ENCODE peak calls at places on chromosomes 1 and 21, in five cellular contexts. One of them, this sample, is unnamed.

GRCh38 chr1:151790940-151791651 is 796 bp upstream of the TDRKH start:
- DNase-seq in NCI-H2171 treated with DMSO at 0.1 percent for 48 hours: peak
- DNase-seq in GM10248: no peak
- DNase-seq in central memory CD8-positive, alpha-beta T cell: no peak
- DNase-seq in SW480: peak
- DNase-seq in this sample: no peak

GRCh38 chr21:46325073-46325912 is 1.3 kb downstream of the PCNT start:
- DNase-seq in NCI-H2171 treated with DMSO at 0.1 percent for 48 hours: peak
- DNase-seq in GM10248: peak
- DNase-seq in central memory CD8-positive, alpha-beta T cell: no peak
- DNase-seq in SW480: peak
- DNase-seq in this sample: peak

GRCh38 chr1:50080904-50081586 is 27.7 kb upstream of the ELAVL4 start:
- DNase-seq in NCI-H2171 treated with DMSO at 0.1 percent for 48 hours: peak
- DNase-seq in GM10248: no peak
- DNase-seq in central memory CD8-positive, alpha-beta T cell: no peak
- DNase-seq in SW480: peak
- DNase-seq in this sample: no peak

GRCh38 chr1:14120895-14121294 is 420.9 kb downstream of the PRDM2 start:
- DNase-seq in NCI-H2171 treated with DMSO at 0.1 percent for 48 hours: no peak
- DNase-seq in GM10248: no peak
- DNase-seq in central memory CD8-positive, alpha-beta T cell: no peak
- DNase-seq in SW480: no peak
- DNase-seq in this sample: no peak

GRCh38 chr1:204196068-204196795 is at the start of gene KISS1:
- DNase-seq in NCI-H2171 treated with DMSO at 0.1 percent for 48 hours: no peak
- DNase-seq in GM10248: no peak
- DNase-seq in central memory CD8-positive, alpha-beta T cell: no peak
- DNase-seq in SW480: no peak
- DNase-seq in this sample: no peak

GRCh38 chr1:32948905-32949304 is 15.7 kb downstream of the RNF19B start:
- DNase-seq in NCI-H2171 treated with DMSO at 0.1 percent for 48 hours: no peak
- DNase-seq in GM10248: no peak
- DNase-seq in central memory CD8-positive, alpha-beta T cell: no peak
- DNase-seq in SW480: peak
- DNase-seq in this sample: no peak

GRCh38 chr1:111323231-111323630 is 32.6 kb downstream of the CHIA start:
- DNase-seq in NCI-H2171 treated with DMSO at 0.1 percent for 48 hours: no peak
- DNase-seq in GM10248: no peak
- DNase-seq in central memory CD8-positive, alpha-beta T cell: no peak
- DNase-seq in SW480: no peak
- DNase-seq in this sample: no peak

GRCh38 chr1:185645201-185645640 is 89.0 kb upstream of the HMCN1 start:
- DNase-seq in NCI-H2171 treated with DMSO at 0.1 percent for 48 hours: no peak
- DNase-seq in GM10248: no peak
- DNase-seq in central memory CD8-positive, alpha-beta T cell: no peak
- DNase-seq in SW480: no peak
- DNase-seq in this sample: no peak

GRCh38 chr21:41365377-41366107 is 3.7 kb downstream of the MX2 start:
- DNase-seq in NCI-H2171 treated with DMSO at 0.1 percent for 48 hours: no peak
- DNase-seq in GM10248: no peak
- DNase-seq in central memory CD8-positive, alpha-beta T cell: no peak
- DNase-seq in SW480: no peak
- DNase-seq in this sample: no peak

GRCh38 chr1:32539584-32540571 is 651 bp downstream of the ZBTB8A start:
- DNase-seq in NCI-H2171 treated with DMSO at 0.1 percent for 48 hours: peak
- DNase-seq in GM10248: peak
- DNase-seq in central memory CD8-positive, alpha-beta T cell: no peak
- DNase-seq in SW480: peak
- DNase-seq in this sample: no peak

GRCh38 chr1:29822895-29823294 is 586.6 kb downstream of the PTPRU start:
- DNase-seq in NCI-H2171 treated with DMSO at 0.1 percent for 48 hours: no peak
- DNase-seq in GM10248: no peak
- DNase-seq in central memory CD8-positive, alpha-beta T cell: no peak
- DNase-seq in SW480: no peak
- DNase-seq in this sample: no peak

GRCh38 chr21:41726970-41727783 is 39.7 kb downstream of the RIPK4 start:
- DNase-seq in NCI-H2171 treated with DMSO at 0.1 percent for 48 hours: no peak
- DNase-seq in GM10248: no peak
- DNase-seq in central memory CD8-positive, alpha-beta T cell: no peak
- DNase-seq in SW480: peak
- DNase-seq in this sample: no peak

GRCh38 chr1:81209471-81209870 is 591.3 kb upstream of the ADGRL2 start:
- DNase-seq in NCI-H2171 treated with DMSO at 0.1 percent for 48 hours: no peak
- DNase-seq in GM10248: no peak
- DNase-seq in central memory CD8-positive, alpha-beta T cell: no peak
- DNase-seq in SW480: no peak
- DNase-seq in this sample: no peak

GRCh38 chr1:217747156-217747769 is 116.1 kb downstream of the SPATA17 start:
- DNase-seq in NCI-H2171 treated with DMSO at 0.1 percent for 48 hours: peak
- DNase-seq in GM10248: peak
- DNase-seq in central memory CD8-positive, alpha-beta T cell: no peak
- DNase-seq in SW480: peak
- DNase-seq in this sample: no peak

GRCh38 chr21:44612669-44613229 is 870 bp downstream of the KRTAP10-8 start:
- DNase-seq in NCI-H2171 treated with DMSO at 0.1 percent for 48 hours: no peak
- DNase-seq in GM10248: no peak
- DNase-seq in central memory CD8-positive, alpha-beta T cell: no peak
- DNase-seq in SW480: no peak
- DNase-seq in this sample: no peak

GRCh38 chr21:45013271-45013841 is 61.0 kb upstream of the ADARB1 start:
- DNase-seq in NCI-H2171 treated with DMSO at 0.1 percent for 48 hours: no peak
- DNase-seq in GM10248: no peak
- DNase-seq in central memory CD8-positive, alpha-beta T cell: no peak
- DNase-seq in SW480: no peak
- DNase-seq in this sample: no peak

GRCh38 chr1:90899263-90899662 is 122.6 kb downstream of the ZNF644 start:
- DNase-seq in NCI-H2171 treated with DMSO at 0.1 percent for 48 hours: no peak
- DNase-seq in GM10248: no peak
- DNase-seq in central memory CD8-positive, alpha-beta T cell: no peak
- DNase-seq in SW480: no peak
- DNase-seq in this sample: no peak

GRCh38 chr1:232193451-232193783 is 436.5 kb downstream of the SIPA1L2 start:
- DNase-seq in NCI-H2171 treated with DMSO at 0.1 percent for 48 hours: no peak
- DNase-seq in GM10248: no peak
- DNase-seq in central memory CD8-positive, alpha-beta T cell: no peak
- DNase-seq in SW480: no peak
- DNase-seq in this sample: no peak

GRCh38 chr1:118999348-119000071 is 11.4 kb upstream of the TBX15 start:
- DNase-seq in NCI-H2171 treated with DMSO at 0.1 percent for 48 hours: no peak
- DNase-seq in GM10248: no peak
- DNase-seq in central memory CD8-positive, alpha-beta T cell: no peak
- DNase-seq in SW480: no peak
- DNase-seq in this sample: no peak

GRCh38 chr1:25922633-25923567 is 16.7 kb upstream of the STMN1 start:
- DNase-seq in NCI-H2171 treated with DMSO at 0.1 percent for 48 hours: no peak
- DNase-seq in GM10248: peak
- DNase-seq in central memory CD8-positive, alpha-beta T cell: no peak
- DNase-seq in SW480: peak
- DNase-seq in this sample: peak

GRCh38 chr1:192538407-192539311 is 36.9 kb upstream of the RGS1 start:
- DNase-seq in NCI-H2171 treated with DMSO at 0.1 percent for 48 hours: no peak
- DNase-seq in GM10248: peak
- DNase-seq in central memory CD8-positive, alpha-beta T cell: no peak
- DNase-seq in SW480: no peak
- DNase-seq in this sample: peak

GRCh38 chr1:54681396-54681795 is 34.3 kb upstream of the TTC4 start:
- DNase-seq in NCI-H2171 treated with DMSO at 0.1 percent for 48 hours: peak
- DNase-seq in GM10248: no peak
- DNase-seq in central memory CD8-positive, alpha-beta T cell: no peak
- DNase-seq in SW480: peak
- DNase-seq in this sample: no peak

GRCh38 chr1:242534753-242535152 is 10.3 kb upstream of the PLD5 start:
- DNase-seq in NCI-H2171 treated with DMSO at 0.1 percent for 48 hours: no peak
- DNase-seq in GM10248: no peak
- DNase-seq in central memory CD8-positive, alpha-beta T cell: no peak
- DNase-seq in SW480: no peak
- DNase-seq in this sample: no peak

GRCh38 chr1:2474933-2475371 is 1.1 kb upstream of the PLCH2 start:
- DNase-seq in NCI-H2171 treated with DMSO at 0.1 percent for 48 hours: no peak
- DNase-seq in GM10248: no peak
- DNase-seq in central memory CD8-positive, alpha-beta T cell: no peak
- DNase-seq in SW480: no peak
- DNase-seq in this sample: no peak

GRCh38 chr1:205416326-205416725 is 5.5 kb downstream of the LEMD1 start:
- DNase-seq in NCI-H2171 treated with DMSO at 0.1 percent for 48 hours: peak
- DNase-seq in GM10248: no peak
- DNase-seq in central memory CD8-positive, alpha-beta T cell: no peak
- DNase-seq in SW480: no peak
- DNase-seq in this sample: no peak

GRCh38 chr1:229028509-229028908 is 242.4 kb upstream of the RAB4A start:
- DNase-seq in NCI-H2171 treated with DMSO at 0.1 percent for 48 hours: peak
- DNase-seq in GM10248: no peak
- DNase-seq in central memory CD8-positive, alpha-beta T cell: no peak
- DNase-seq in SW480: no peak
- DNase-seq in this sample: no peak

GRCh38 chr1:228867951-228868730 is 132.9 kb downstream of the RHOU start:
- DNase-seq in NCI-H2171 treated with DMSO at 0.1 percent for 48 hours: peak
- DNase-seq in GM10248: no peak
- DNase-seq in central memory CD8-positive, alpha-beta T cell: peak
- DNase-seq in SW480: peak
- DNase-seq in this sample: no peak

GRCh38 chr21:36321325-36322082 is 1.5 kb downstream of the MORC3 start:
- DNase-seq in NCI-H2171 treated with DMSO at 0.1 percent for 48 hours: no peak
- DNase-seq in GM10248: no peak
- DNase-seq in central memory CD8-positive, alpha-beta T cell: no peak
- DNase-seq in SW480: peak
- DNase-seq in this sample: no peak

GRCh38 chr21:42375141-42375905 is 9.0 kb upstream of the TFF1 start:
- DNase-seq in NCI-H2171 treated with DMSO at 0.1 percent for 48 hours: peak
- DNase-seq in GM10248: no peak
- DNase-seq in central memory CD8-positive, alpha-beta T cell: no peak
- DNase-seq in SW480: no peak
- DNase-seq in this sample: no peak

GRCh38 chr21:15592271-15592860 is 137.4 kb upstream of the USP25 start:
- DNase-seq in NCI-H2171 treated with DMSO at 0.1 percent for 48 hours: peak
- DNase-seq in GM10248: peak
- DNase-seq in central memory CD8-positive, alpha-beta T cell: no peak
- DNase-seq in SW480: peak
- DNase-seq in this sample: peak

GRCh38 chr1:51551081-51551480 is 32.0 kb upstream of the EPS15 start:
- DNase-seq in NCI-H2171 treated with DMSO at 0.1 percent for 48 hours: no peak
- DNase-seq in GM10248: no peak
- DNase-seq in central memory CD8-positive, alpha-beta T cell: no peak
- DNase-seq in SW480: no peak
- DNase-seq in this sample: no peak

GRCh38 chr1:54404263-54404662 is 1.9 kb downstream of the SSBP3 start:
- DNase-seq in NCI-H2171 treated with DMSO at 0.1 percent for 48 hours: no peak
- DNase-seq in GM10248: no peak
- DNase-seq in central memory CD8-positive, alpha-beta T cell: no peak
- DNase-seq in SW480: no peak
- DNase-seq in this sample: no peak

GRCh38 chr21:43193651-43194302 is 25.0 kb downstream of the CRYAA start:
- DNase-seq in NCI-H2171 treated with DMSO at 0.1 percent for 48 hours: peak
- DNase-seq in GM10248: no peak
- DNase-seq in central memory CD8-positive, alpha-beta T cell: peak
- DNase-seq in SW480: peak
- DNase-seq in this sample: no peak

GRCh38 chr1:20711285-20712209 is 6.3 kb downstream of the KIF17 start:
- DNase-seq in NCI-H2171 treated with DMSO at 0.1 percent for 48 hours: peak
- DNase-seq in GM10248: no peak
- DNase-seq in central memory CD8-positive, alpha-beta T cell: no peak
- DNase-seq in SW480: no peak
- DNase-seq in this sample: no peak

GRCh38 chr1:162541619-162542141 is 19.8 kb upstream of the UAP1 start:
- DNase-seq in NCI-H2171 treated with DMSO at 0.1 percent for 48 hours: no peak
- DNase-seq in GM10248: no peak
- DNase-seq in central memory CD8-positive, alpha-beta T cell: no peak
- DNase-seq in SW480: no peak
- DNase-seq in this sample: no peak

GRCh38 chr1:228009116-228009827 is 2.5 kb downstream of the WNT3A start:
- DNase-seq in NCI-H2171 treated with DMSO at 0.1 percent for 48 hours: no peak
- DNase-seq in GM10248: peak
- DNase-seq in central memory CD8-positive, alpha-beta T cell: no peak
- DNase-seq in SW480: no peak
- DNase-seq in this sample: no peak

GRCh38 chr1:234656981-234657651 is 47.1 kb upstream of the IRF2BP2 start:
- DNase-seq in NCI-H2171 treated with DMSO at 0.1 percent for 48 hours: no peak
- DNase-seq in GM10248: peak
- DNase-seq in central memory CD8-positive, alpha-beta T cell: no peak
- DNase-seq in SW480: peak
- DNase-seq in this sample: no peak

GRCh38 chr1:43668956-43669355 is 19.0 kb downstream of the KDM4A start:
- DNase-seq in NCI-H2171 treated with DMSO at 0.1 percent for 48 hours: no peak
- DNase-seq in GM10248: no peak
- DNase-seq in central memory CD8-positive, alpha-beta T cell: no peak
- DNase-seq in SW480: no peak
- DNase-seq in this sample: no peak

GRCh38 chr1:2042830-2043773 is 7.1 kb upstream of the PRKCZ start:
- DNase-seq in NCI-H2171 treated with DMSO at 0.1 percent for 48 hours: no peak
- DNase-seq in GM10248: no peak
- DNase-seq in central memory CD8-positive, alpha-beta T cell: no peak
- DNase-seq in SW480: peak
- DNase-seq in this sample: no peak

GRCh38 chr1:3352952-3353331 is 101.5 kb upstream of the ARHGEF16 start:
- DNase-seq in NCI-H2171 treated with DMSO at 0.1 percent for 48 hours: no peak
- DNase-seq in GM10248: no peak
- DNase-seq in central memory CD8-positive, alpha-beta T cell: no peak
- DNase-seq in SW480: peak
- DNase-seq in this sample: no peak